ENCODE peak calls at places on chromosomes 1 and 21, in nine cellular contexts. Q is sigmoid colon; Z is thoracic aorta; A is retinal pigment epithelial cell; J is body of pancreas; N is transverse colon; S is CD8-positive, alpha-beta T cell; P is uterus; R is NB4. G is an unnamed sample.

GRCh38 chr1:41255978-41256377 is 13.9 kb upstream of the SCMH1 start:
- DNase-seq in Q (no peak), Z (no peak), A (no peak), J (no peak), N (no peak), S (no peak), P (no peak), R (no peak), G (no peak)

GRCh38 chr21:32083175-32083574 is 195.7 kb downstream of the MIS18A start:
- DNase-seq in Q (no peak), Z (no peak), A (peak), J (no peak), N (no peak), S (no peak), P (no peak), R (no peak), G (no peak)

GRCh38 chr1:23567996-23568607 is 8.8 kb upstream of the ID3 start:
- DNase-seq in Q (peak), Z (no peak), A (no peak), J (peak), N (peak), S (no peak), P (no peak), R (no peak), G (no peak)

GRCh38 chr1:6474815-6475282 is 8.9 kb upstream of the TNFRSF25 start:
- DNase-seq in Q (no peak), Z (no peak), A (no peak), J (no peak), N (no peak), S (no peak), P (no peak), R (no peak), G (no peak)

GRCh38 chr1:66266350-66266749 is 267.6 kb upstream of the SGIP1 start:
- DNase-seq in Q (no peak), Z (no peak), A (no peak), J (no peak), N (no peak), S (no peak), P (no peak), R (no peak), G (no peak)

GRCh38 chr21:41764558-41765392 is 2.1 kb downstream of the RIPK4 start:
- DNase-seq in Q (peak), Z (no peak), A (no peak), J (peak), N (no peak), S (no peak), P (no peak), R (no peak), G (peak)

GRCh38 chr21:36846624-36847023 is 119.8 kb downstream of the HLCS start:
- DNase-seq in Q (no peak), Z (no peak), A (no peak), J (no peak), N (no peak), S (no peak), P (no peak), R (no peak), G (no peak)

GRCh38 chr1:71157151-71157550 is 76.3 kb upstream of the ZRANB2 start:
- DNase-seq in Q (no peak), Z (no peak), A (no peak), J (no peak), N (peak), S (no peak), P (no peak), R (no peak), G (no peak)

GRCh38 chr1:228494391-228494790 is 7.2 kb downstream of the RNF187 start:
- DNase-seq in Q (no peak), Z (no peak), A (no peak), J (no peak), N (no peak), S (no peak), P (no peak), R (no peak), G (no peak)

GRCh38 chr1:225629483-225629882 is 23.4 kb downstream of the ENAH start:
- DNase-seq in Q (no peak), Z (no peak), A (no peak), J (no peak), N (no peak), S (no peak), P (no peak), R (no peak), G (no peak)

GRCh38 chr1:109181085-109181806 is 32.5 kb upstream of the SARS1 start:
- DNase-seq in Q (no peak), Z (no peak), A (no peak), J (peak), N (no peak), S (no peak), P (no peak), R (no peak), G (peak)

GRCh38 chr1:78104322-78104721 is 58.6 kb downstream of the GIPC2 start:
- DNase-seq in Q (no peak), Z (no peak), A (no peak), J (no peak), N (no peak), S (no peak), P (no peak), R (no peak), G (no peak)

GRCh38 chr1:96387785-96388184 is 333.8 kb upstream of the PTBP2 start:
- DNase-seq in Q (no peak), Z (no peak), A (no peak), J (no peak), N (no peak), S (no peak), P (no peak), R (no peak), G (no peak)

GRCh38 chr1:175656416-175656815 is 87.0 kb downstream of the TNR start:
- DNase-seq in Q (no peak), Z (no peak), A (no peak), J (no peak), N (no peak), S (no peak), P (no peak), R (no peak), G (no peak)

GRCh38 chr1:228368801-228369607 is 37.6 kb downstream of the TRIM11 start:
- DNase-seq in Q (peak), Z (no peak), A (no peak), J (no peak), N (no peak), S (no peak), P (no peak), R (no peak), G (no peak)

GRCh38 chr1:3065396-3065795 is 3.6 kb upstream of the PRDM16 start:
- DNase-seq in Q (peak), Z (no peak), A (no peak), J (no peak), N (no peak), S (no peak), P (no peak), R (no peak), G (no peak)

GRCh38 chr1:167658574-167659328 is 28.7 kb downstream of the RCSD1 start:
- DNase-seq in Q (no peak), Z (no peak), A (no peak), J (no peak), N (peak), S (no peak), P (peak), R (peak), G (no peak)

GRCh38 chr1:79839882-79840281 is 833.4 kb upstream of the ADGRL4 start:
- DNase-seq in Q (no peak), Z (no peak), A (no peak), J (no peak), N (no peak), S (no peak), P (no peak), R (no peak), G (no peak)

GRCh38 chr1:175318633-175319032 is 126.1 kb upstream of the KIAA0040 start:
- DNase-seq in Q (no peak), Z (no peak), A (no peak), J (no peak), N (no peak), S (no peak), P (no peak), R (no peak), G (no peak)

GRCh38 chr1:47764461-47765046 is 232.6 kb downstream of the TRABD2B start:
- DNase-seq in Q (no peak), Z (no peak), A (no peak), J (no peak), N (no peak), S (no peak), P (no peak), R (no peak), G (no peak)

GRCh38 chr1:11279630-11280029 is 6.6 kb downstream of the UBIAD1 start:
- DNase-seq in Q (no peak), Z (no peak), A (no peak), J (no peak), N (no peak), S (no peak), P (no peak), R (no peak), G (no peak)

GRCh38 chr1:21174638-21175323 is 1.9 kb downstream of the EIF4G3 start:
- DNase-seq in Q (no peak), Z (no peak), A (peak), J (peak), N (no peak), S (no peak), P (no peak), R (no peak), G (no peak)

GRCh38 chr1:46580140-46580903 is 23.7 kb downstream of the MKNK1 start:
- DNase-seq in Q (no peak), Z (no peak), A (no peak), J (no peak), N (no peak), S (no peak), P (no peak), R (peak), G (no peak)

GRCh38 chr1:62229468-62229867 is 34.8 kb downstream of the L1TD1 start:
- DNase-seq in Q (peak), Z (no peak), A (no peak), J (no peak), N (no peak), S (no peak), P (no peak), R (no peak), G (no peak)

GRCh38 chr1:39692152-39693064 is 1.2 kb upstream of the HPCAL4 start:
- DNase-seq in Q (no peak), Z (no peak), A (no peak), J (peak), N (peak), S (peak), P (no peak), R (no peak), G (no peak)

GRCh38 chr1:182574156-182574555 is 14.9 kb downstream of the RNASEL start:
- DNase-seq in Q (no peak), Z (no peak), A (no peak), J (no peak), N (no peak), S (no peak), P (no peak), R (no peak), G (no peak)

GRCh38 chr1:109350182-109350581 is 43.4 kb upstream of the MYBPHL start:
- DNase-seq in Q (no peak), Z (no peak), A (no peak), J (no peak), N (no peak), S (no peak), P (no peak), R (no peak), G (no peak)

GRCh38 chr21:28608646-28609045 is 384.0 kb downstream of the LTN1 start:
- DNase-seq in Q (no peak), Z (no peak), A (no peak), J (no peak), N (no peak), S (no peak), P (no peak), R (no peak), G (no peak)

GRCh38 chr1:242002072-242002471 is 3.2 kb upstream of the MAP1LC3C start:
- DNase-seq in Q (no peak), Z (no peak), A (no peak), J (no peak), N (no peak), S (no peak), P (no peak), R (no peak), G (no peak)

GRCh38 chr1:241998412-241998921 is 431 bp downstream of the MAP1LC3C start:
- DNase-seq in Q (peak), Z (peak), A (no peak), J (peak), N (peak), S (peak), P (peak), R (peak), G (peak)

GRCh38 chr1:241997401-241997800 is 1.5 kb downstream of the MAP1LC3C start:
- DNase-seq in Q (no peak), Z (no peak), A (no peak), J (no peak), N (no peak), S (no peak), P (no peak), R (no peak), G (no peak)

GRCh38 chr1:242002528-242002927 is 3.6 kb upstream of the MAP1LC3C start:
- DNase-seq in Q (no peak), Z (no peak), A (no peak), J (no peak), N (no peak), S (no peak), P (no peak), R (no peak), G (no peak)

DNA sequence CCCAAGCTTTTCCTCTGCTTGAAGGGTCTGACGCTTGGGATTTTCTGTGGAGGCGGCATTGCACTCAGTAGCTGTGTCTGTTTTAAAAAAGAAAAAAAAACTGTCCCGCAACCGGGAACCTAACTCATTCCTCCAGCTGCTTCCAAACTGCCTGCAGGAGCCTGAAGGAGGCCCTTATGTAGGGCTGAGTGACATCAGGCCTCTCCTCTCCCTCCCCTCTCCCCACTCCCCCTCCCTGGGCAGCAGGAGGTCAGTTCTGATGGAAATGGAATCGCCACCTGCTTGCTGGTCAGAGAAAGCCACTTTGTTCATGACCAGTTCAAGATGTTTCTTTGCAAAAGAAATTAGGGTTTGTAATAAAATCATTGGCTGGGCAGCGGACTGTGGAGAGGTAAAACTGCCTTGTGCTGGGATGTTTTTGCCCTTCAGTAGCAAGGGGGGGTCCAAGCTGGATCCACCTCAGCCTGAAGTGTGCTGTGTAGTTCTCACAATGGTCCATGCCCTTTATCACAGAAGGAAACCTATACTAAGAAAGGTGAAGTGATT is at the start of gene MAP1LC3C:
- DNase-seq in Q (no peak), Z (no peak), A (no peak), J (no peak), N (no peak), S (no peak), P (no peak), R (no peak), G (no peak)
- H3K4me3 ChIP-seq in Q (peak), Z (peak), A (peak), J (no peak), N (no peak), S (no peak), P (peak), R (no peak), G (no peak)

DNA sequence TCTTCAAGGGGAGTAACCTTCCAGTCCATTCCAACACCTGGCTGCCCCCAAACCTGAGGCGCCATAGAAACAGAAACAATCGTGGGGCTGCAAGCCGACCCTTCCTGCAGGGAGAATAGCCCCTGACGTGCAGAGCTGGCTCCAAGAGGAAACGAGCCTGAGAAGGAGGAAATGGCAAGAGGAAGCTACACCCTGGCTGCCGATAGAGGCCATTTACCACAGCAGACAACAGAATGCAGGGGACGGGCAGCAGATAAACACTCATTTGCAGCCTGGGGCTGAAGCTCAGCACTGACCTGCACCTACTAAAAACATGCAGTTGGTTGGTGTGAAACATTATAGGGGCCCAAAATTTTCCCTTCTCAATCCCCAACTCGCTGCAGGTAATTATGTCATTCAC is 8.7 kb upstream of the TDRD10 start:
- DNase-seq in Q (peak), Z (no peak), A (no peak), J (no peak), N (peak), S (peak), P (peak), R (peak), G (no peak)
- TF ChIP-seq CTCF in Q (no peak), Z (no peak), A (no peak), J (no peak), N (no peak), S (no peak), P (no peak), R (no peak), G (no peak)

DNA sequence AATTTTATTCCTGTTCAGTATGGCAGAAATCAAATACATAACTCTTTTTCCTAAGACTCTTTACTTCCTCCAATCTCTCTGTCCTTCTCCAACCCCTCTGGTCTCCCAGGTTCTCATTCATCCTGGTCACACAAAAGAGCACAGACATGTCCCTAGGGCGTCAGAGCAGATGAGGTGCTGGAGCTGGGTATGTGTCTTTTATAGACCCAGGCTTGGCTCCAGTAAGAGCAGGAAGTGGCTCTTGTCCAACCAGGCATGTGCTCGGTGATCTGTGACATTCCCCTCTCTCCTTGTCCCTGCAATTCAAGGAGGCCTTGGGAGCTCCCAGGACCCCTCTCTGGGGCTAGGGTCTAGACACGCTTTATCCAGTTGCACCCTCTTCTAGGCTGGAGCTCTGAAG is 18.0 kb upstream of the LCE2D start:
- DNase-seq in Q (no peak), Z (no peak), A (no peak), J (no peak), N (no peak), S (no peak), P (no peak), R (no peak), G (no peak)
- H3K4me3 ChIP-seq in Q (no peak), Z (no peak), A (no peak), J (no peak), N (no peak), S (no peak), P (no peak), R (no peak), G (no peak)

GRCh38 chr21:34330055-34330454 is 33.8 kb upstream of the KCNE2 start:
- DNase-seq in Q (no peak), Z (no peak), A (no peak), J (no peak), N (no peak), S (no peak), P (no peak), R (no peak), G (no peak)
- TF ChIP-seq CTCF in Q (no peak), Z (no peak), A (no peak), J (no peak), N (no peak), S (no peak), P (no peak), R (no peak), G (no peak)

DNA sequence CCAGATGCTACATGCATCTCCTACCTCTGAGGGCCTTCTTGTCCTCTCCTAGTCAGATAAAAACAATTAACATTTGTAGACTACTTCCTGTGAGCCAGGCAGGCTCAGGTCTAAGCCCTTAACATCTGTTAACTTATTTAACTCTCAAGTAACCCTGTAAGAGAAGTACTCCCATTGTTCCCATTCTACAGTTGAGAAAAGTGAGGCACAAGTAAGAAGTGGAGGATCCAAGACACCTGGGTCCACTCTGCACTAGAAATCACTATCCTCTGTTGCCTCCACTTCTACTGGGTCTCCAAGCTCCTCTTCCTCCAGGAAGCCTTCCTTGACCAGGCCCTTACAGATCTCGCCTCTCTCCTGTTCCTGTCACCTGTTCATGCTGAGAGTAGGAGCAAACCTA is 9.7 kb downstream of the C1orf216 start:
- DNase-seq in Q (no peak), Z (no peak), A (no peak), J (no peak), N (no peak), S (no peak), P (no peak), R (no peak), G (no peak)
- H3K4me3 ChIP-seq in Q (no peak), Z (no peak), A (no peak), J (no peak), N (no peak), S (no peak), P (no peak), R (no peak), G (no peak)

DNA sequence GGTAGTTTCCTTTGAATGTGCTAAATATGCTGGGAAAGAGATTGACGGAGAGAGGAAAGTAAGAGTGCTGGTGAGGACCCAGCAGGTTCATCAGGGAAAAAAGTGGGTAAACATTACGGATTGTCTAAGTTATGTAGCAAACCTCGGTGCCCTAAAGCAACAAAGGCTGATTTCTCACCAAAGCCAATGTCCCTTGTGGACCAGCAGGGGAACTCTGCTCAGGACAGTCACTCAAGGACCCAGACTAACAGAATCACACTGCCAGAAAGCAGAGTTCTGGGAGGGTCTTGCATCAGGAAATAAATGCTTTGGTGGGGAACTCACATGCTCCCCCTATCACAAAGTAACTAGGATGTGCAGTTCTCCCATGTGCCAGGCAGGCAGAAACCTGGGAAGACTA is 1.7 kb upstream of the IKBKE start:
- DNase-seq in Q (no peak), Z (no peak), A (no peak), J (no peak), N (no peak), S (no peak), P (no peak), R (peak), G (no peak)
- TF ChIP-seq CTCF in Q (no peak), Z (no peak), A (peak), J (no peak), N (no peak), S (no peak), P (no peak), R (no peak), G (no peak)

GRCh38 chr1:110878993-110879392 is 6.0 kb downstream of the CD53 start:
- DNase-seq in Q (no peak), Z (no peak), A (no peak), J (no peak), N (no peak), S (no peak), P (no peak), R (no peak), G (no peak)
- H3K4me3 ChIP-seq in Q (no peak), Z (no peak), A (no peak), J (no peak), N (no peak), S (peak), P (no peak), R (no peak), G (no peak)

G was measured in kidney epithelial cell.